ENCODE peak calls at places on chromosomes 12 and 14, in ten cellular contexts. C is heart right ventricle, W is GM06990, Y is fibroblast of mammary gland, N is nephron progenitor cell, J is lung, V is lower leg skin, I is AG04450, E is WTC11, D is fibroblast of pulmonary artery. M is an unnamed sample.

GRCh38 chr14:96660667-96661066 is 136.5 kb upstream of the VRK1 start:
- DNase-seq in C (no peak), W (no peak), Y (no peak), N (no peak), J (no peak), V (no peak), I (no peak), E (no peak), D (no peak), M (no peak)

GRCh38 chr14:68663385-68664076 is 129.3 kb downstream of the ZFP36L1 start:
- DNase-seq in C (no peak), W (peak; percentile 75), Y (peak; percentile 99), N (no peak), J (no peak), V (no peak), I (no peak), E (no peak), D (peak; percentile 63), M (peak; percentile 91)

GRCh38 chr14:23364164-23364571 is 804 bp downstream of the EFS start:
- DNase-seq in C (no peak), W (no peak), Y (no peak), N (no peak), J (no peak), V (peak; percentile 72), I (no peak), E (no peak), D (no peak), M (peak; percentile 4)

GRCh38 chr14:30894923-30895515 is 20.7 kb downstream of the COCH start:
- DNase-seq in C (no peak), W (no peak), Y (no peak), N (no peak), J (no peak), V (no peak), I (no peak), E (no peak), D (no peak), M (no peak)

GRCh38 chr12:69935651-69936100 is 110.6 kb downstream of the MYRFL start:
- DNase-seq in C (no peak), W (no peak), Y (no peak), N (no peak), J (no peak), V (peak; percentile 21), I (no peak), E (no peak), D (no peak), M (no peak)

GRCh38 chr14:97970222-97970621 is 1173.0 kb downstream of the VRK1 start:
- DNase-seq in C (no peak), W (no peak), Y (no peak), N (no peak), J (no peak), V (no peak), I (no peak), E (no peak), D (no peak), M (no peak)

GRCh38 chr14:92783813-92784431 is 10.2 kb upstream of the GOLGA5 start:
- DNase-seq in C (no peak), W (peak; percentile 32), Y (peak; percentile 76), N (no peak), J (no peak), V (peak; percentile 46), I (peak; percentile 30), E (no peak), D (peak; percentile 83), M (peak; percentile 70)

GRCh38 chr12:81888961-81889360 is 129.8 kb upstream of the PPFIA2 start:
- DNase-seq in C (no peak), W (no peak), Y (no peak), N (no peak), J (no peak), V (no peak), I (no peak), E (no peak), D (no peak), M (no peak)

GRCh38 chr14:34310724-34311123 is 151.3 kb downstream of the SPTSSA start:
- DNase-seq in C (no peak), W (no peak), Y (no peak), N (no peak), J (no peak), V (no peak), I (no peak), E (no peak), D (no peak), M (no peak)

GRCh38 chr14:69259531-69260245 is at the start of gene GALNT16:
- DNase-seq in C (peak; percentile 54), W (peak; percentile 29), Y (no peak), N (peak; percentile 75), J (no peak), V (no peak), I (no peak), E (peak; percentile 69), D (no peak), M (no peak)

GRCh38 chr12:27866382-27867101 is 86.5 kb upstream of the MANSC4 start:
- DNase-seq in C (no peak), W (no peak), Y (peak; percentile 47), N (no peak), J (no peak), V (no peak), I (no peak), E (no peak), D (peak; percentile 62), M (peak; percentile 25)

GRCh38 chr12:82357845-82358199 is 365 bp downstream of the CCDC59 start:
- DNase-seq in C (no peak), W (no peak), Y (no peak), N (no peak), J (no peak), V (no peak), I (no peak), E (no peak), D (no peak), M (no peak)

GRCh38 chr12:105970885-105971284 is 167.9 kb downstream of the NUAK1 start:
- DNase-seq in C (no peak), W (no peak), Y (no peak), N (no peak), J (no peak), V (peak; percentile 67), I (no peak), E (no peak), D (no peak), M (no peak)

GRCh38 chr14:22052795-22053194 is 379.2 kb upstream of the OR4E1 start:
- DNase-seq in C (no peak), W (no peak), Y (no peak), N (no peak), J (no peak), V (no peak), I (no peak), E (no peak), D (no peak), M (no peak)

GRCh38 chr12:23950011-23950774 is 723 bp upstream of the SOX5 start:
- DNase-seq in C (no peak), W (no peak), Y (peak; percentile 19), N (peak; percentile 19), J (no peak), V (no peak), I (no peak), E (no peak), D (peak; percentile 32), M (no peak)

GRCh38 chr12:71691504-71692129 is 5.7 kb downstream of the TMEM19 start:
- DNase-seq in C (no peak), W (no peak), Y (no peak), N (no peak), J (no peak), V (no peak), I (no peak), E (no peak), D (no peak), M (no peak)

GRCh38 chr12:49069507-49070346 is at the start of gene RHEBL1:
- DNase-seq in C (peak; percentile 99), W (peak; percentile 100), Y (peak; percentile 93), N (peak; percentile 98), J (peak; percentile 98), V (peak; percentile 98), I (peak; percentile 78), E (peak; percentile 95), D (peak; percentile 96), M (peak; percentile 95)
- TF ChIP-seq CTCF in C (no peak), W (peak; percentile 37), Y (peak; percentile 7), N (no peak), J (no peak), V (no peak), I (peak; percentile 16), E (no peak), D (peak; percentile 16), M (peak; percentile 40)

DNA sequence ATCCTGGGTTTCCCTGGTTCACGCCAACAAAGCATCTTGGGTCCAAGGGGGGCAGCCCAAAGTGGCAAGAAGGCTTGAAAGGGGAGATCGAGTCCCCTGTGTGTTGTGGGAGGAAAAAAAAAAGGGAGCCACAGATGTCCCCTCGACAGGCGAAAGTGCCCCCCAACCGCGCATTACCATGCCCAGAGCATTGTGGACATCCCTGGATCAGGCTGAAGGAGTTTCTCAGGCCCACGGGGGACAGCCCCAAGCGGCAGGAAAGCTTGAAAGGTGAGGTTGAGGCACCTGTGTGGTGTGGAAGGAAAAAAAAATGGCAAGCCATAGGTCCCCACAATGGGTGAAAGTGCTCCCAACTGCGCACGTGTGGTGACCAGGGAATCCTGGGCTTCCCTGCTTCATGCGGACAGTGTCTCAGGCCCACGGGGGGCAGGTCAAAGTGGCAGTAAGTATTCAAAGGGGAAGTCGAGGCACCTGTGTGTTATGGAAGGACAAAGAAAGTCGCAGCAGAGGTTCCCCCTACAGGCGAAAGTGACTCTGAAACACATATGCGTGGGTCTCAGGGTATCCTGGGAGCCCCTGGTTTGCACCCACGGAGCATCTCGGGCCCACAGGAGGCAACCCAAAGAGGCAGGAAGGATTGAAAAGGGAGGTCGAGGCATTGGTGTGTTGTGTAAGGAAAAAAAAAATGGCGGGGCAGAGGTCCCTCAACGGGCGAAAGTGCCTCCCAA is 580.1 kb downstream of the ALG10 start:
- DNase-seq in C (no peak), W (no peak), Y (no peak), N (no peak), J (peak; percentile 26), V (no peak), I (no peak), E (no peak), D (no peak), M (no peak)
- TF ChIP-seq CTCF in C (no peak), W (no peak), Y (no peak), N (no peak), J (no peak), V (no peak), I (no peak), E (no peak), D (no peak), M (no peak)

GRCh38 chr12:10501031-10501430 is 4.7 kb upstream of the EIF2S3B start:
- DNase-seq in C (no peak), W (no peak), Y (peak; percentile 20), N (no peak), J (no peak), V (no peak), I (no peak), E (no peak), D (peak; percentile 30), M (no peak)
- TF ChIP-seq CTCF in C (peak; percentile 37), W (no peak), Y (peak; percentile 25), N (no peak), J (peak; percentile 0), V (no peak), I (no peak), E (no peak), D (peak; percentile 33), M (peak; percentile 56)

DNA sequence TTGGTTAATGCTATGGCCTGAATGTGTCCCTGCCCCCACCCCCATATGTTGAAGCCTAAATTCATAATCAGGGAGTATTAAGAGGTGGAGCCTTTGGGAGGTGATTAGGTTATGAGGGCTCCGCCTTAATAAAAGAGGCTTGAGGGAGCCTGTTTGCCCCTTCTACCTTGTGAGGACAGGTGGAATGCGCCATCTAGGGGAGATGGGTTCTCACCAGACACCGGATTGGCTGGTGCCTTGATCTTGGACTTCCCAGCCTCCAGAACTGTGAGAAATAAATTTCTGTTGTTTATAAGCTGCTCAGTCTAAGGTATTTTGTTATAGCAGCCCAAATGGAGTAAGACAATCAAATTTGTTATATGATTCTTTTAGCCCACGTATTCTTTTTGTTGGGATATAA is 148.3 kb downstream of the PTCSC3 start:
- DNase-seq in C (no peak), W (no peak), Y (no peak), N (no peak), J (no peak), V (no peak), I (no peak), E (peak; percentile 34), D (no peak), M (no peak)
- TF ChIP-seq CTCF in C (no peak), W (peak; percentile 32), Y (no peak), N (no peak), J (no peak), V (no peak), I (no peak), E (no peak), D (no peak), M (no peak)